ENCODE peak calls at places on chromosomes 11 and 22, in five cellular contexts. G is astrocyte of the spinal cord, W is transverse colon, J is WERI-Rb-1, D is testis. P is an unnamed sample.

GRCh38 chr11:27100534-27100933 is 59.9 kb downstream of the BBOX1 start:
- DNase-seq in G (no peak), W (no peak), J (no peak), D (no peak), P (peak; percentile 54)

GRCh38 chr22:31715157-31715778 is 34.7 kb downstream of the PRR14L start:
- DNase-seq in J (no peak), W (no peak), D (no peak), G (no peak), P (no peak)

GRCh38 chr22:47095395-47096122 is 333.1 kb downstream of the TBC1D22A start:
- DNase-seq in W (no peak), D (no peak), G (no peak), J (no peak), P (no peak)

GRCh38 chr11:80815752-80816453 is 1375.1 kb upstream of the TENM4 start:
- DNase-seq in W (no peak), J (no peak), G (no peak), D (no peak), P (peak; percentile 70)

GRCh38 chr11:76834151-76834550 is 26.6 kb upstream of the ACER3 start:
- DNase-seq in J (no peak), W (no peak), D (no peak), G (no peak), P (no peak)

GRCh38 chr22:37483594-37484114 is 2.5 kb downstream of the MFNG start:
- DNase-seq in D (no peak), G (no peak), J (peak; percentile 47), W (no peak), P (no peak)

GRCh38 chr22:33921576-33922181 is 1.4 kb upstream of the LARGE1 start:
- DNase-seq in G (peak; percentile 45), J (peak; percentile 82), D (peak; percentile 79), W (peak; percentile 59), P (peak; percentile 32)

GRCh38 chr11:66336234-66337102 is at the start of gene RIN1:
- DNase-seq in W (peak; percentile 71), D (no peak), J (peak; percentile 46), G (peak; percentile 99), P (peak; percentile 95)

GRCh38 chr22:41776381-41776780 is 24.1 kb upstream of the CCDC134 start:
- DNase-seq in J (no peak), D (no peak), W (no peak), G (no peak), P (no peak)

GRCh38 chr22:43101306-43101705 is 9.2 kb upstream of the BIK start:
- DNase-seq in J (no peak), D (peak; percentile 59), W (no peak), G (no peak), P (no peak)

GRCh38 chr11:36304349-36304748 is 8.3 kb downstream of the PRR5L start:
- DNase-seq in D (no peak), J (no peak), W (no peak), G (no peak), P (peak; percentile 65)

GRCh38 chr22:21693999-21694341 is 28.2 kb downstream of the PPIL2 start:
- DNase-seq in G (no peak), J (no peak), W (no peak), D (no peak), P (no peak)

GRCh38 chr22:45552580-45553332 is 50.1 kb downstream of the FBLN1 start:
- DNase-seq in W (peak; percentile 44), G (peak; percentile 83), J (no peak), D (peak; percentile 62), P (peak; percentile 20)

DNA sequence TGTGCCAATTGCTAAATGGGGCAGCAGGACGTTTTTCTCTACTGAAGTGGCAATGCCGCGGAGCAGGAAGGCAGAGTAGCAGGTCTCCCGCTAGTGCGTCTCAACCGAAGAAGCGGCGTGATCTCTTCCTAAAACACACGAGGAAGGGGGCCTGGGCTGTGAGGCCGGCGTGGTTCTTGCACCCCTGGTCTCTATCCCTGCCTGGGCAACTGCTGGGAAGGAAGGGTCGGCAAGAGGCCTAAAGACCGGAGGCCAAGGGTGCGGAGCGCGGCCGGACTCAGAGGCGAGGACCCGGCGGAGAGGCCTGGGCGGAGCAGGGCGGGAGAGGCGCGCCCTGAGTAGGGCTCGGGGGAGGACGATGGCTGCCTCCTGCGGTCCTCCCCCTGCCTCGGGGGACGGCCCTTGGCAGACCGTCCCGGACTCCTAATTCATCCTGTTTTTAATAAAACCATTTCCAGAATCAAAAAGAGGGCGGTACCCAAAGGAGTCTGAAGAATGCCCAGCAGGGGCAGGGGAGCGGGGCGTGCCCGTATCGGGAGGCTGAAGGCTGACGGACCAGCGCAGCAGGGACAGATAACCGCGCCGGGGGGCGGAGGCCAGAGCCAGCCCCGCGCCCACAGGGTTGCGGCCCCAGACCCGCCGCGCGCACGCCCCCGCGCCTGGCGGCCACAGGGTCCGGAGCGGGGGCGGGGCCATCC is 559 bp upstream of the APLP2 start:
- DNase-seq in D (peak; percentile 60), J (no peak), W (peak; percentile 75), G (peak; percentile 90), P (peak; percentile 73)
- TF ChIP-seq CTCF in D (peak; percentile 31), J (no peak), W (no peak), G (peak; percentile 16), P (peak; percentile 3)

GRCh38 chr11:3796346-3796745 is 1.0 kb downstream of the NUP98 start:
- DNase-seq in D (no peak), W (no peak), G (no peak), J (no peak), P (no peak)

GRCh38 chr11:3795131-3796092 is 1.9 kb downstream of the NUP98 start:
- DNase-seq in W (no peak), J (no peak), G (no peak), D (no peak), P (no peak)

GRCh38 chr11:3797329-3798090 is at the start of gene NUP98:
- DNase-seq in G (peak; percentile 100), J (peak; percentile 99), D (peak; percentile 100), W (peak; percentile 100), P (peak; percentile 99)

GRCh38 chr11:3799143-3799542 is 1.8 kb upstream of the NUP98 start:
- DNase-seq in G (no peak), J (no peak), D (no peak), W (no peak), P (no peak)

GRCh38 chr11:3796796-3797328 is 492 bp downstream of the NUP98 start:
- DNase-seq in G (no peak), J (no peak), D (peak; percentile 58), W (no peak), P (peak; percentile 28)
- TF ChIP-seq CTCF in G (no peak), J (no peak), D (no peak), W (no peak), P (no peak)

GRCh38 chr11:59182457-59183151 is 10.7 kb downstream of the DTX4 start:
- DNase-seq in G (no peak), D (no peak), J (peak; percentile 13), W (peak; percentile 78), P (peak; percentile 41)
- TF ChIP-seq CTCF in G (peak; percentile 29), D (no peak), J (peak; percentile 41), W (peak; percentile 87), P (peak; percentile 73)

GRCh38 chr11:30326114-30326783 is 3.3 kb downstream of the ARL14EP start:
- DNase-seq in W (no peak), G (peak; percentile 33), D (no peak), J (no peak), P (peak; percentile 42)

GRCh38 chr11:30322162-30322561 is 742 bp upstream of the ARL14EP start:
- DNase-seq in G (no peak), D (no peak), W (no peak), J (no peak), P (no peak)

GRCh38 chr11:30321321-30321720 is 1.6 kb upstream of the ARL14EP start:
- DNase-seq in G (no peak), J (no peak), W (no peak), D (no peak), P (no peak)

GRCh38 chr11:30326911-30327310 is 4.0 kb downstream of the ARL14EP start:
- DNase-seq in D (no peak), G (no peak), W (no peak), J (no peak), P (no peak)

GRCh38 chr11:30322826-30323710 is at the start of gene ARL14EP:
- DNase-seq in G (peak; percentile 99), W (peak; percentile 94), D (peak; percentile 97), J (peak; percentile 94), P (peak; percentile 83)
- TF ChIP-seq CTCF in G (no peak), W (no peak), D (no peak), J (no peak), P (no peak)

GRCh38 chr22:44425356-44425755 is 72.7 kb downstream of the RTL6 start:
- DNase-seq in G (no peak), W (no peak), D (no peak), J (no peak), P (no peak)

GRCh38 chr22:44422742-44423370 is 75.2 kb downstream of the RTL6 start:
- DNase-seq in D (no peak), W (no peak), J (no peak), G (no peak), P (no peak)

GRCh38 chr22:44423556-44423955 is 74.5 kb downstream of the RTL6 start:
- DNase-seq in G (no peak), D (no peak), W (no peak), J (no peak), P (no peak)

GRCh38 chr22:44424131-44424711 is 73.8 kb downstream of the RTL6 start:
- DNase-seq in G (no peak), W (no peak), D (no peak), J (no peak), P (no peak)

DNA sequence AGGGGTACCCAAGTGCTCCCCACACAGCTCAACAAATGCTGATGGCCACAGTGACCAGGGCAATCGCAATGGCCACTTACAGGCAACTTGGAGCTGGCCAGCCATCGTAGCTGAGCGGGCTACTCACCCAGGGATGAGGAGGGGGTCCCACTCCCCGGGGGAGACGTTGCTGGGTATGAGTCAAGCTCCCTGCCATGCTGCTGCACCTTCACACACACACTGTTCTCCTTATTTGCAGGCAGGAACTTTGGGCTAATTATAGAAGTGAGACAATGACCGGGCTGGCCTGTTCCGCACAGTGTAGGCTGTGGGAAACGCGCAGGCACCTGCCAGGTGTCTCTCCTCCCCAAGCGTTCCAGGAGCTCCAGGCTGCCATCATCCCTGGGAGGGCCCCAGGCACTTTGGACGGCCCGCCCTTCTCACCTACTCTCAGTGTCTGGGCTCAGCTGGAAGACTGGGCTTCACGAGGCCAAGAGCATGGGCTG is 73.1 kb downstream of the RTL6 start:
- DNase-seq in J (no peak), W (no peak), G (no peak), D (no peak), P (no peak)
- TF ChIP-seq CTCF in J (no peak), W (no peak), G (no peak), D (no peak), P (no peak)

GRCh38 chr22:48984639-48985038 is 843.0 kb downstream of the BRD1 start:
- DNase-seq in G (no peak), W (no peak), J (no peak), D (no peak), P (no peak)
- TF ChIP-seq CTCF in G (no peak), W (no peak), J (no peak), D (no peak), P (no peak)